ENCODE peak calls at places on chromosomes 6 and 20, in eight cellular contexts. K, P, S, F, W, D, V and H are unnamed samples.

GRCh38 chr20:51758978-51759544 is 9.1 kb downstream of the ATP9A start:
- DNase-seq in V (no peak), F (no peak), W (no peak), D (no peak), P (no peak), S (peak; percentile 33), K (no peak), H (no peak)

GRCh38 chr20:48737463-48738093 is 90.2 kb downstream of the PREX1 start:
- DNase-seq in V (no peak), S (no peak), D (no peak), K (no peak), P (no peak), F (no peak), W (no peak), H (no peak)

GRCh38 chr6:15945593-15946159 is 183.2 kb upstream of the MYLIP start:
- DNase-seq in D (peak; percentile 76), W (no peak), S (peak; percentile 40), V (no peak), P (no peak), K (no peak), F (no peak), H (no peak)

GRCh38 chr6:156634971-156635371 is 142.2 kb upstream of the ARID1B start:
- DNase-seq in V (no peak), S (no peak), W (no peak), F (no peak), P (no peak), K (no peak), D (no peak), H (no peak)

GRCh38 chr6:159106627-159107241 is 61.9 kb upstream of the TAGAP start:
- DNase-seq in K (no peak), V (peak; percentile 67), P (peak; percentile 91), W (peak; percentile 76), F (no peak), D (peak; percentile 70), S (peak; percentile 55), H (no peak)

GRCh38 chr6:37110455-37111155 is 59.3 kb upstream of the PIM1 start:
- DNase-seq in D (no peak), P (no peak), V (no peak), K (peak; percentile 29), F (no peak), W (no peak), S (peak; percentile 59), H (no peak)

GRCh38 chr20:25553819-25554296 is 31.5 kb downstream of the NINL start:
- DNase-seq in V (no peak), D (no peak), W (no peak), F (no peak), K (peak; percentile 69), S (peak; percentile 82), P (no peak), H (peak; percentile 68)

GRCh38 chr6:127900935-127901334 is at the start of gene THEMIS:
- DNase-seq in S (no peak), V (no peak), D (no peak), W (no peak), K (no peak), P (peak; percentile 22), F (no peak), H (no peak)

GRCh38 chr6:160348209-160348551 is at the start of gene SLC22A3:
- DNase-seq in K (peak; percentile 78), V (no peak), P (no peak), W (no peak), D (peak; percentile 3), F (no peak), S (no peak), H (peak; percentile 82)

GRCh38 chr6:160356074-160356754 is 8.0 kb downstream of the SLC22A3 start:
- DNase-seq in K (no peak), S (no peak), D (no peak), P (no peak), F (no peak), W (no peak), V (no peak), H (no peak)

GRCh38 chr6:12363651-12364381 is 73.7 kb downstream of the EDN1 start:
- DNase-seq in K (peak; percentile 77), P (no peak), W (no peak), S (no peak), V (no peak), F (no peak), D (no peak), H (no peak)

GRCh38 chr20:235891-236290 is 8.8 kb downstream of the DEFB129 start:
- DNase-seq in F (no peak), D (peak; percentile 79), S (peak; percentile 7), W (no peak), P (no peak), V (no peak), K (peak; percentile 12), H (no peak)

GRCh38 chr20:41524980-41525613 is 93.1 kb downstream of the CHD6 start:
- DNase-seq in V (peak; percentile 67), S (peak; percentile 76), D (peak; percentile 77), P (no peak), W (peak; percentile 86), F (peak; percentile 31), K (peak; percentile 20), H (peak; percentile 56)

GRCh38 chr6:166006593-166007301 is 160.9 kb downstream of the TBXT start:
- DNase-seq in P (no peak), S (peak; percentile 76), F (no peak), K (no peak), D (no peak), W (no peak), V (peak; percentile 31), H (no peak)

GRCh38 chr6:25054469-25054868 is 118.7 kb upstream of the RIPOR2 start:
- DNase-seq in V (no peak), K (no peak), F (no peak), P (no peak), W (no peak), S (peak; percentile 84), D (peak; percentile 61), H (no peak)

GRCh38 chr20:37438464-37439222 is 82.4 kb upstream of the NNAT start:
- DNase-seq in V (no peak), D (no peak), F (no peak), P (no peak), W (no peak), S (no peak), K (no peak), H (no peak)

GRCh38 chr6:44116643-44117382 is 10.4 kb downstream of the MRPL14 start:
- DNase-seq in F (no peak), S (peak; percentile 88), P (no peak), K (peak; percentile 32), W (no peak), V (no peak), D (peak; percentile 81), H (no peak)

GRCh38 chr6:43974643-43975235 is 152.5 kb downstream of the MRPL14 start:
- DNase-seq in F (no peak), P (no peak), V (no peak), W (no peak), K (no peak), D (peak; percentile 24), S (no peak), H (no peak)

GRCh38 chr6:63351995-63352586 is 32.3 kb upstream of the LGSN start:
- DNase-seq in P (no peak), D (peak; percentile 71), W (no peak), V (no peak), S (peak; percentile 87), K (peak; percentile 33), F (no peak), H (no peak)

GRCh38 chr6:63355632-63356031 is 35.8 kb upstream of the LGSN start:
- DNase-seq in V (no peak), S (no peak), D (peak; percentile 42), W (no peak), P (no peak), F (no peak), K (no peak), H (no peak)

GRCh38 chr6:63349401-63349800 is 29.6 kb upstream of the LGSN start:
- DNase-seq in K (no peak), D (no peak), W (no peak), S (no peak), F (no peak), V (no peak), P (no peak), H (no peak)

GRCh38 chr6:63353282-63353630 is 33.5 kb upstream of the LGSN start:
- DNase-seq in F (no peak), W (no peak), V (no peak), D (no peak), P (no peak), S (no peak), K (no peak), H (no peak)

DNA sequence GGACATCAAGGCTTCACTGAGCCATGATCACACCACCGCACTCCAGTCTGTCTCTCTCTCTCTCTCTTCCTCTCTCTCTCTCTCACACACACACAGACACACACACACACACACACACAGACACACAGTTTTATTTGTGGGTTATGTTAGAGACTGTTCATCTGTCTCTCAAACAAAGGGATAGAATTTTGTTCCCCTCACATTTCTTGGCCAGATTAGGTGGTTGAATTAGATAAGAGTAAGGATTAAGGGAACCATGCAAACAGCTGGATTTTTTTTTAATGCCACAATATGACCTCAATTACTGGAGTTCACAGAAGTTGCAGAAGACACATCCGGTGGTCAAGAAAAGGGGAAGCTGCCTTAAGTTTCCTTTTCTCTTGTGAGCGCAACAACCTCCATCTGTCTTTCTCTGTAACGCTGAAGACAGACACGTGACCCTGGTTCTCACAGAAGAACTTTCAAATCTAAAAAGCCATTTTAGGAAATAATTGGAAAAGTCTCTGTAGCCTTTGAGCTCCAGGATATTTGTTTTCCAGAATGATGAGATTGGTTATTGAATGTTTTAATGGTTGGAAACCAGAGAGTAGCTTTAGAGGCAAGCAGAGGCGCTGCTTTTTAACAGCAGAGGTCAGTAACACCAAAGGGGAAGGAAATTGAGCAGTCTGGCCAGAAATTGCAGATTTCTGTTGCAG is 33.0 kb upstream of the LGSN start:
- DNase-seq in D (peak; percentile 57), K (peak; percentile 71), F (no peak), W (peak; percentile 21), P (no peak), V (peak; percentile 54), S (peak; percentile 69), H (no peak)
- TF ChIP-seq CTCF in D (peak; percentile 87), K (peak; percentile 81), F (no peak), W (peak; percentile 52), P (no peak), V (peak; percentile 73), S (peak; percentile 79), H (no peak)

DNA sequence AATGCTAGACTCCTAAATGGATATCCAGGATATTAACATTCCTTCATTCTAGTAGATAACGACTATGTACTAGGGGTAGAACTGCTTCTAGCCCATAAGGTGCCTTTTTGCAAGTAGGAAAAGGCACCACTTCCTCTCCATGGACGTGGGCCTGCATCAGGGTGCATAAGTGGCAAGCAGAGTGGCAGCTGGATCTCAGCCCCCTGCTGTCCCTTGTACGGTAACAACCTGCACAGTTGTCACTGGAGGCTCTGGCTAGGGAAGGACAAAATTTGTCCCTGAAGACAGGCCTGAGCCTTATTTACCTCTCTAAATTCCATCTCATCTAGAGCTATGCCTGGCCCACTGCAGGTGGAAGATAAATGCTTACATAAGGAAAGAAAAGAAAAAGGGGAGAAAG is 42.5 kb upstream of the SAYSD1 start:
- DNase-seq in V (peak; percentile 18), F (no peak), K (no peak), S (no peak), P (no peak), W (no peak), D (no peak), H (no peak)
- TF ChIP-seq CTCF in V (no peak), F (no peak), K (no peak), S (no peak), P (no peak), W (no peak), D (no peak), H (no peak)

GRCh38 chr6:154506108-154506507 is 4.4 kb downstream of the CNKSR3 start:
- DNase-seq in W (no peak), D (no peak), P (no peak), K (no peak), V (no peak), F (no peak), S (no peak), H (no peak)
- TF ChIP-seq CTCF in W (no peak), D (no peak), P (no peak), K (no peak), V (no peak), F (no peak), S (no peak), H (no peak)

GRCh38 chr20:61560361-61560853 is 308.3 kb downstream of the CDH4 start:
- DNase-seq in W (no peak), D (peak; percentile 14), V (no peak), F (no peak), P (no peak), S (peak; percentile 79), K (peak; percentile 68), H (no peak)
- TF ChIP-seq CTCF in W (no peak), D (no peak), V (no peak), F (no peak), P (no peak), S (peak; percentile 37), K (peak; percentile 15), H (no peak)